ENCODE peak calls at places on chromosomes 13 and 19, in four cellular contexts. One of them, this sample, is unnamed. For H3K27me3, the result is how much of the 10 kb centered on the place peaks cover.

GRCh38 chr19:57720878-57721277 is 6.5 kb downstream of the ZNF671 start:
- DNase-seq in suprapubic skin: no peak
- DNase-seq in astrocyte: no peak
- DNase-seq in psoas muscle: no peak
- DNase-seq in this sample: no peak

GRCh38 chr19:11425719-11426457 is 6.8 kb upstream of the RGL3 start:
- DNase-seq in astrocyte: no peak
- DNase-seq in psoas muscle: no peak
- DNase-seq in suprapubic skin: no peak
- DNase-seq in this sample: no peak

GRCh38 chr19:5804516-5805464 is at the start of gene NRTN:
- DNase-seq in psoas muscle: no peak
- DNase-seq in suprapubic skin: no peak
- DNase-seq in astrocyte: no peak
- DNase-seq in this sample: peak

GRCh38 chr13:80101040-80101439 is 239.9 kb downstream of the SPRY2 start:
- DNase-seq in suprapubic skin: no peak
- DNase-seq in psoas muscle: no peak
- DNase-seq in astrocyte: no peak
- DNase-seq in this sample: no peak

GRCh38 chr19:20558011-20558410 is 7.6 kb downstream of the ZNF737 start:
- DNase-seq in psoas muscle: no peak
- DNase-seq in suprapubic skin: no peak
- DNase-seq in astrocyte: no peak
- DNase-seq in this sample: no peak

GRCh38 chr19:6947745-6948144 is 60.4 kb downstream of the ADGRE1 start:
- DNase-seq in psoas muscle: no peak
- DNase-seq in astrocyte: peak
- DNase-seq in suprapubic skin: no peak
- DNase-seq in this sample: no peak

GRCh38 chr19:3034845-3035541 is 5.9 kb upstream of the TLE2 start:
- DNase-seq in suprapubic skin: peak
- DNase-seq in psoas muscle: peak
- DNase-seq in astrocyte: peak
- DNase-seq in this sample: no peak

GRCh38 chr13:23627419-23627818 is 57.2 kb downstream of the TNFRSF19 start:
- DNase-seq in astrocyte: no peak
- DNase-seq in psoas muscle: no peak
- DNase-seq in suprapubic skin: no peak
- DNase-seq in this sample: no peak

GRCh38 chr13:30047154-30047874 is 196.9 kb upstream of the UBL3 start:
- DNase-seq in psoas muscle: no peak
- DNase-seq in suprapubic skin: no peak
- DNase-seq in astrocyte: peak
- DNase-seq in this sample: no peak

GRCh38 chr13:19606152-19606551 is 27.3 kb upstream of the MPHOSPH8 start:
- DNase-seq in suprapubic skin: no peak
- DNase-seq in astrocyte: no peak
- DNase-seq in psoas muscle: no peak
- DNase-seq in this sample: no peak

GRCh38 chr13:113971471-113972231 is 2.2 kb downstream of the C13orf46 start:
- DNase-seq in psoas muscle: peak
- DNase-seq in astrocyte: no peak
- DNase-seq in suprapubic skin: peak
- DNase-seq in this sample: no peak

GRCh38 chr13:29504691-29505090 is 90.8 kb downstream of the SLC7A1 start:
- DNase-seq in psoas muscle: no peak
- DNase-seq in suprapubic skin: no peak
- DNase-seq in astrocyte: no peak
- DNase-seq in this sample: no peak

GRCh38 chr13:53007872-53008271 is 20.7 kb upstream of the OLFM4 start:
- DNase-seq in suprapubic skin: no peak
- DNase-seq in psoas muscle: no peak
- DNase-seq in astrocyte: no peak
- DNase-seq in this sample: no peak

GRCh38 chr19:5863030-5863665 is 7.2 kb downstream of the FUT5 start:
- DNase-seq in astrocyte: no peak
- DNase-seq in psoas muscle: no peak
- DNase-seq in suprapubic skin: no peak
- DNase-seq in this sample: no peak

GRCh38 chr19:13058951-13059660 is 43.6 kb downstream of the LYL1 start:
- DNase-seq in psoas muscle: no peak
- DNase-seq in astrocyte: no peak
- DNase-seq in suprapubic skin: no peak
- DNase-seq in this sample: no peak

GRCh38 chr19:2387367-2388288 is 27.6 kb downstream of the TMPRSS9 start:
- DNase-seq in suprapubic skin: no peak
- DNase-seq in psoas muscle: no peak
- DNase-seq in astrocyte: no peak
- DNase-seq in this sample: no peak

GRCh38 chr13:79995334-79995733 is 345.6 kb downstream of the SPRY2 start:
- DNase-seq in suprapubic skin: no peak
- DNase-seq in psoas muscle: no peak
- DNase-seq in astrocyte: peak
- DNase-seq in this sample: no peak

GRCh38 chr13:73090116-73090811 is 31.5 kb downstream of the KLF5 start:
- DNase-seq in astrocyte: peak
- DNase-seq in suprapubic skin: no peak
- DNase-seq in psoas muscle: no peak
- DNase-seq in this sample: peak

GRCh38 chr19:31231181-31231580 is 118.1 kb downstream of the TSHZ3 start:
- DNase-seq in suprapubic skin: no peak
- DNase-seq in astrocyte: peak
- DNase-seq in psoas muscle: no peak
- DNase-seq in this sample: no peak

GRCh38 chr13:67101730-67102467 is 128.2 kb downstream of the PCDH9 start:
- DNase-seq in psoas muscle: no peak
- DNase-seq in astrocyte: peak
- DNase-seq in suprapubic skin: no peak
- DNase-seq in this sample: no peak

GRCh38 chr19:13211426-13212308 is 61.5 kb downstream of the IER2 start:
- DNase-seq in suprapubic skin: no peak
- DNase-seq in astrocyte: no peak
- DNase-seq in psoas muscle: no peak
- DNase-seq in this sample: no peak

GRCh38 chr19:52296773-52297600 is at the start of gene ZNF480:
- DNase-seq in astrocyte: peak
- DNase-seq in suprapubic skin: peak
- DNase-seq in psoas muscle: peak
- DNase-seq in this sample: peak
- TF ChIP-seq CTCF in astrocyte: no peak
- TF ChIP-seq CTCF in suprapubic skin: no peak
- TF ChIP-seq CTCF in psoas muscle: no peak
- TF ChIP-seq CTCF in this sample: no peak

GRCh38 chr19:50639121-50640112 is at the start of gene SYT3:
- DNase-seq in suprapubic skin: no peak
- DNase-seq in psoas muscle: no peak
- DNase-seq in astrocyte: no peak
- DNase-seq in this sample: peak

GRCh38 chr19:50638576-50638975 is 1.1 kb downstream of the SYT3 start:
- DNase-seq in astrocyte: no peak
- DNase-seq in suprapubic skin: no peak
- DNase-seq in psoas muscle: no peak
- DNase-seq in this sample: no peak

GRCh38 chr19:50633359-50633758 is 6.3 kb downstream of the SYT3 start:
- DNase-seq in psoas muscle: no peak
- DNase-seq in suprapubic skin: no peak
- DNase-seq in astrocyte: no peak
- DNase-seq in this sample: no peak

GRCh38 chr19:50633973-50634372 is 5.7 kb downstream of the SYT3 start:
- DNase-seq in suprapubic skin: no peak
- DNase-seq in astrocyte: no peak
- DNase-seq in psoas muscle: no peak
- DNase-seq in this sample: no peak

DNA sequence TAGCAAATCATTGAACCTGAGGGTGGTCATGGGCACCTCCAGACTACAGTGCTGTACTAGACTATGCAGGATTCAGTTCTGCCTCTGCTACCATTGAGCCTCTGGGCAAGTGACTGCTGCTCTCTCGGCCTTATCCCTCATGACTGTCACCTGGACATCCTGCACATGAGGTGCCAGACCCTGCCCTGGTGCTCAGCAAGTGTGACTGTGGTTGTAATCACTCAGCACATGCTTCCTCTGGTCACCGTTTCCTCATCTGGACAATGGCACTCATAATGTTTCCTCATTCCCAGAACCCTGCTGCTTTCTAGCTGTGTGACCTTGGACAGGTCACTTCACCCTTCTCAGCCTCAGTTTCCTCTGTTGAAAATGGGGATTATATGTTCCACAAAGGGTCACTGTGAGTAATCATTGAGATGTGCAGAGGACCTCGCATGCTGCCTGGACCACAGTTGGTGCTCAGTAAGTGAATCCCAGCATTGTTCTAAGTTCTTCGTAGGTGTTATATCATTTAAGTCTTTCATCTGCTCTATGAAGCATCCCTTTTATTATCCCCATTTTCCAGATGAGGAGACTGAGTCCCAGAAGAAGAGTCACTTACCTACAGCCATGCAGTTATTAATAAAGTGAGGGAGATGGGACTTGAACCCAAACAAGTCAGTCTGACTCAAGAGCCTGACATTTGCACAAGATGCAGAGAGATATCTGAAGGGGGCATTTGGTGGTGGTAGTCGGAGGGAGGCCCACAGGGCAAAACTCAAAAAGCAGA is 3.2 kb downstream of the SYT3 start:
- DNase-seq in psoas muscle: no peak
- DNase-seq in astrocyte: no peak
- DNase-seq in suprapubic skin: no peak
- DNase-seq in this sample: no peak
- H3K27me3 ChIP-seq in psoas muscle: under half
- H3K27me3 ChIP-seq in astrocyte: under half
- H3K27me3 ChIP-seq in suprapubic skin: half or more
- H3K27me3 ChIP-seq in this sample: half or more

GRCh38 chr13:85864963-85865530 is 65.8 kb upstream of the SLITRK6 start:
- DNase-seq in astrocyte: peak
- DNase-seq in suprapubic skin: no peak
- DNase-seq in psoas muscle: no peak
- DNase-seq in this sample: no peak
- TF ChIP-seq CTCF in astrocyte: peak
- TF ChIP-seq CTCF in suprapubic skin: no peak
- TF ChIP-seq CTCF in psoas muscle: no peak
- TF ChIP-seq CTCF in this sample: peak

GRCh38 chr13:32761472-32761871 is 175.2 kb downstream of the PDS5B start:
- DNase-seq in astrocyte: no peak
- DNase-seq in suprapubic skin: no peak
- DNase-seq in psoas muscle: no peak
- DNase-seq in this sample: no peak
- H3K27me3 ChIP-seq in astrocyte: under half
- H3K27me3 ChIP-seq in suprapubic skin: under half
- H3K27me3 ChIP-seq in psoas muscle: under half
- H3K27me3 ChIP-seq in this sample: under half

GRCh38 chr19:41570639-41571112 is 5.3 kb upstream of the CEACAM21 start:
- DNase-seq in psoas muscle: peak
- DNase-seq in astrocyte: peak
- DNase-seq in suprapubic skin: peak
- DNase-seq in this sample: no peak

GRCh38 chr19:41578886-41579285 is 2.9 kb downstream of the CEACAM21 start:
- DNase-seq in suprapubic skin: no peak
- DNase-seq in psoas muscle: no peak
- DNase-seq in astrocyte: no peak
- DNase-seq in this sample: no peak

GRCh38 chr19:41577833-41578232 is 1.9 kb downstream of the CEACAM21 start:
- DNase-seq in astrocyte: no peak
- DNase-seq in suprapubic skin: no peak
- DNase-seq in psoas muscle: no peak
- DNase-seq in this sample: no peak

GRCh38 chr19:41577144-41577830 is 1.3 kb downstream of the CEACAM21 start:
- DNase-seq in astrocyte: no peak
- DNase-seq in suprapubic skin: no peak
- DNase-seq in psoas muscle: no peak
- DNase-seq in this sample: no peak

DNA sequence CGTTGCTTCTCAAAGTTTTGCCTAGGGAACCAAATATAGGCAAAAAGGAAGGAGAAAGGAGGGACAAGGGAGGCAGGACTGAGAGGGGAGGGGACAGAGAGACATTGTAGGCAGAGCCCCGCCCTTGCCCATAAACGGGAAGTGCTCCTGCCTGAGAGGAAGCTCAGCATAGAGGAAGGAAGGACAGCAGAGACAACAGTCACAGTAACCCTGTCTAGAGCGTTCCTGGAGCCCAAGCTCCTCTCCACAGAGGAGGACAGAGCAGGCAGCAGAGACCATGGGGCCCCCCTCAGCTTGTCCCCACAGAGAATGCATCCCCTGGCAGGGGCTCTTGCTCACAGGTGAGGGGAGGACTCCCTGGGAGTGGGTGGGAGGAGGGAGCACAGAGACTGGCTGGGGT is at the start of gene CEACAM21:
- DNase-seq in suprapubic skin: no peak
- DNase-seq in psoas muscle: peak
- DNase-seq in astrocyte: no peak
- DNase-seq in this sample: no peak
- TF ChIP-seq CTCF in suprapubic skin: no peak
- TF ChIP-seq CTCF in psoas muscle: no peak
- TF ChIP-seq CTCF in astrocyte: no peak
- TF ChIP-seq CTCF in this sample: no peak

GRCh38 chr13:42046448-42046847 is 2.0 kb upstream of the DGKH start:
- DNase-seq in psoas muscle: no peak
- DNase-seq in astrocyte: no peak
- DNase-seq in suprapubic skin: no peak
- DNase-seq in this sample: no peak

GRCh38 chr13:42049454-42049780 is 969 bp downstream of the DGKH start:
- DNase-seq in suprapubic skin: no peak
- DNase-seq in psoas muscle: no peak
- DNase-seq in astrocyte: no peak
- DNase-seq in this sample: no peak

GRCh38 chr13:42048323-42048624 is 174 bp upstream of the DGKH start:
- DNase-seq in suprapubic skin: no peak
- DNase-seq in psoas muscle: no peak
- DNase-seq in astrocyte: no peak
- DNase-seq in this sample: peak

GRCh38 chr13:42047561-42048322 is 706 bp upstream of the DGKH start:
- DNase-seq in psoas muscle: peak
- DNase-seq in astrocyte: peak
- DNase-seq in suprapubic skin: peak
- DNase-seq in this sample: no peak

DNA sequence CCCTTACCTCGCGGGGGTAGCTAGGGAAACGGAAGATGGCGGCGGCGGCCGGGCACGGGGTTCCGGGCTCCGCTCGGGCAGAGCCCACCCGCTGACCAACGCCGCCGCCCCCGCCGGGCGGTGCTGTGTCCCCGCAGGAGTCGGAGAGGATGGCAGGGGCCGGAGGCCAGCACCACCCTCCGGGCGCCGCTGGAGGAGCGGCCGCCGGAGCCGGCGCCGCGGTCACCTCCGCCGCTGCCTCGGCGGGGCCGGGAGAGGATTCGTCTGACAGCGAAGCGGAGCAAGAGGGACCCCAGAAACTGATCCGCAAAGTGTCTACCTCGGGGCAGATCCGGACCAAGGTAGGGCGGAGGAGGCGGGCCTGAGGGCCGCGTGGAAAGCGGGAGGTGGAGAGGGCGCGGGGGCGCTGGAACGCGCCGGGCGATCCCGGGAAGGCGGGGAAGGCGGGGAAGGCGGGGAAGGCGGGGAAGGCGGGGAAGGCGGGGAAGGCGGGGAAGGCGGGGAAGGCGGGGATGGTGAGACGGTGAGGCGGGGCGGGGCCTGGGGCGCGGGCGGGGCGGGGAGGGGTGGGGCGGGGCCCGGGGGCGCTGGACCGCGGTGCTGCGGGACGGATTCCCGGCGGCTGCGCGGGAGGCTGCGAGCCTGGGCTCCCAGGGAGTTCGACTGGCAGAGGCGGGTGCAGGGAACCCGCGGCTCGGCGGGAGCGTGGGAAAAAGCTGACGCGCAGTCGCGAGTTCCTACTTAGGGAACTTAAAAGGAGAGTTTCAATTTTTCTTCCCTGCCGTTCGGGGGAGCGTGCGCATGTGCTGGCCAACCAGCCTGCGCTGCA is at the start of gene DGKH:
- DNase-seq in suprapubic skin: peak
- DNase-seq in astrocyte: peak
- DNase-seq in psoas muscle: peak
- DNase-seq in this sample: peak
- H3K27me3 ChIP-seq in suprapubic skin: under half
- H3K27me3 ChIP-seq in astrocyte: under half
- H3K27me3 ChIP-seq in psoas muscle: under half
- H3K27me3 ChIP-seq in this sample: under half